ENCODE peak calls at places on chromosomes 6 and 20, in seven cellular contexts. J, S, Q, C, V, K and T are unnamed samples.

GRCh38 chr20:24046905-24047304 is 58.3 kb upstream of the GGTLC1 start:
- DNase-seq in J (no peak), S (no peak), Q (no peak), C (no peak), V (no peak), K (no peak), T (no peak)

GRCh38 chr20:23146111-23146640 is 60.1 kb upstream of the CD93 start:
- DNase-seq in J (no peak), S (no peak), Q (no peak), C (no peak), V (no peak), K (no peak), T (no peak)

GRCh38 chr20:56411759-56412472 is at the start of gene CASS4:
- DNase-seq in J (no peak), S (no peak), Q (no peak), C (no peak), V (no peak), K (no peak), T (no peak)

GRCh38 chr6:1479095-1479494 is 89.7 kb downstream of the FOXF2 start:
- DNase-seq in J (no peak), S (no peak), Q (no peak), C (no peak), V (no peak), K (no peak), T (no peak)

GRCh38 chr6:36914227-36914794 is 28.6 kb downstream of the C6orf89 start:
- DNase-seq in J (no peak), S (no peak), Q (peak; percentile 68), C (no peak), V (peak; percentile 41), K (peak; percentile 70), T (peak; percentile 27)

GRCh38 chr6:31548423-31548873 is 1.0 kb downstream of the NFKBIL1 start:
- DNase-seq in J (no peak), S (no peak), Q (no peak), C (no peak), V (no peak), K (no peak), T (no peak)

GRCh38 chr20:4613718-4614620 is 107.7 kb upstream of the PRND start:
- DNase-seq in J (peak; percentile 46), S (peak; percentile 35), Q (peak; percentile 75), C (peak; percentile 81), V (no peak), K (peak; percentile 67), T (peak; percentile 35)

GRCh38 chr20:53617791-53618489 is 24.3 kb upstream of the ZNF217 start:
- DNase-seq in J (no peak), S (no peak), Q (no peak), C (no peak), V (no peak), K (no peak), T (no peak)

GRCh38 chr6:16991981-16992629 is 109.7 kb upstream of the STMND1 start:
- DNase-seq in J (no peak), S (no peak), Q (no peak), C (no peak), V (no peak), K (no peak), T (no peak)

GRCh38 chr6:80338201-80338836 is 231.8 kb downstream of the BCKDHB start:
- DNase-seq in J (peak; percentile 22), S (peak; percentile 60), Q (peak; percentile 57), C (peak; percentile 65), V (peak; percentile 64), K (peak; percentile 86), T (peak; percentile 54)

GRCh38 chr6:143514996-143515760 is 3.7 kb upstream of the FUCA2 start:
- DNase-seq in J (no peak), S (no peak), Q (no peak), C (no peak), V (no peak), K (no peak), T (no peak)

GRCh38 chr6:63347599-63347998 is 27.8 kb upstream of the LGSN start:
- DNase-seq in J (no peak), S (no peak), Q (peak; percentile 66), C (no peak), V (no peak), K (no peak), T (no peak)

GRCh38 chr6:43669050-43669921 is 18.3 kb downstream of the MRPS18A start:
- DNase-seq in J (no peak), S (no peak), Q (no peak), C (no peak), V (no peak), K (no peak), T (no peak)

GRCh38 chr6:4581468-4582420 is 194.5 kb upstream of the CDYL start:
- DNase-seq in J (no peak), S (no peak), Q (peak; percentile 34), C (no peak), V (no peak), K (no peak), T (no peak)

GRCh38 chr6:42294759-42295158 is 77.1 kb upstream of the MRPS10 start:
- DNase-seq in J (no peak), S (no peak), Q (peak; percentile 69), C (no peak), V (no peak), K (no peak), T (no peak)

GRCh38 chr6:160249687-160250086 is 8.9 kb downstream of the SLC22A2 start:
- DNase-seq in J (no peak), S (no peak), Q (no peak), C (no peak), V (no peak), K (no peak), T (no peak)

GRCh38 chr6:147135211-147135672 is 69.0 kb upstream of the STXBP5 start:
- DNase-seq in J (no peak), S (no peak), Q (peak; percentile 66), C (no peak), V (no peak), K (no peak), T (no peak)